ENCODE peak calls at places on chromosomes 6 and 20, in ten cellular contexts. Z, R, E, S, C, M, P, L, B and Y are unnamed samples.

GRCh38 chr20:39885975-39886649 is 802.9 kb downstream of the MAFB start:
- DNase-seq in Z (no peak), S (no peak), C (peak), M (peak), P (peak), L (no peak), B (no peak), E (peak), R (no peak), Y (peak)

GRCh38 chr6:7463785-7464184 is 74.2 kb downstream of the RIOK1 start:
- DNase-seq in E (no peak), B (no peak), S (no peak), M (no peak), C (peak), R (no peak), Z (no peak), L (no peak), P (peak), Y (no peak)

GRCh38 chr6:4265740-4266139 is 130.4 kb upstream of the ECI2 start:
- DNase-seq in Z (no peak), C (no peak), B (no peak), R (no peak), L (no peak), P (no peak), M (no peak), S (no peak), E (no peak), Y (no peak)

GRCh38 chr6:31719001-31719400 is 2.5 kb downstream of the LY6G6C start:
- DNase-seq in C (no peak), R (no peak), M (no peak), Z (no peak), B (no peak), E (no peak), L (no peak), S (no peak), P (no peak), Y (no peak)

GRCh38 chr6:149984778-149985177 is 21.0 kb downstream of the ULBP1 start:
- DNase-seq in Z (no peak), B (no peak), L (no peak), S (no peak), M (no peak), C (no peak), E (no peak), R (no peak), P (no peak), Y (no peak)

GRCh38 chr20:3818155-3819151 is 1.9 kb upstream of the AP5S1 start:
- DNase-seq in B (peak), E (peak), S (no peak), P (peak), R (no peak), C (peak), M (peak), L (peak), Z (no peak), Y (peak)

GRCh38 chr6:27871919-27872633 is 40.1 kb downstream of the OR2B2 start:
- DNase-seq in E (peak), B (peak), L (peak), M (peak), S (peak), C (peak), P (peak), R (peak), Z (peak), Y (peak)

GRCh38 chr6:164911873-164912580 is 397.4 kb downstream of the C6orf118 start:
- DNase-seq in S (no peak), Z (no peak), P (no peak), C (peak), M (no peak), R (no peak), E (no peak), L (no peak), B (no peak), Y (no peak)

GRCh38 chr6:52566853-52567279 is 10.0 kb downstream of the TRAM2 start:
- DNase-seq in S (no peak), L (no peak), Z (no peak), R (no peak), C (peak), B (peak), M (peak), E (no peak), P (no peak), Y (peak)

GRCh38 chr20:57392512-57393271 is 1.5 kb downstream of the RBM38 start:
- DNase-seq in P (peak), M (no peak), S (peak), B (no peak), R (peak), L (no peak), C (no peak), E (peak), Z (no peak), Y (no peak)

GRCh38 chr6:87779542-87779941 is 77.5 kb upstream of the AKIRIN2 start:
- DNase-seq in P (no peak), C (no peak), L (no peak), S (no peak), R (no peak), B (no peak), E (no peak), M (no peak), Z (no peak), Y (no peak)

GRCh38 chr20:64241061-64241460 is 14.5 kb upstream of the PCMTD2 start:
- DNase-seq in E (no peak), R (no peak), Z (no peak), M (no peak), S (no peak), P (peak), L (no peak), C (no peak), B (no peak), Y (no peak)

GRCh38 chr20:51733070-51733469 is 35.1 kb downstream of the ATP9A start:
- DNase-seq in C (no peak), P (no peak), L (no peak), S (no peak), Z (no peak), E (no peak), M (no peak), R (no peak), B (no peak), Y (no peak)